ENCODE peak calls at places on chromosomes 2 and 18, in four cellular contexts. N is GM12878, Q is HepG2, S is K562. M is an unnamed sample.
A peak's percentile ranks its signal among the peaks of the same experiment; 100 is the strongest.

GRCh38 chr2:71066856-71067255 is 1.6 kb upstream of the NAGK start:
- DNase-seq in N (no peak), Q (no peak), S (no peak), M (no peak)

GRCh38 chr2:153872311-153873061 is 764 bp downstream of the GALNT13 start:
- DNase-seq in N (no peak), Q (no peak), S (no peak), M (peak; percentile 23)

GRCh38 chr18:28193177-28193778 is 16.3 kb upstream of the CDH2 start:
- DNase-seq in N (no peak), Q (peak; percentile 18), S (no peak), M (no peak)

GRCh38 chr2:62194558-62195420 is 1.1 kb upstream of the B3GNT2 start:
- DNase-seq in N (no peak), Q (peak; percentile 37), S (no peak), M (no peak)

GRCh38 chr2:200609027-200609614 is 23.3 kb downstream of the AOX1 start:
- DNase-seq in N (no peak), Q (no peak), S (no peak), M (no peak)

GRCh38 chr2:57720728-57721627 is 325.6 kb upstream of the VRK2 start:
- DNase-seq in N (peak; percentile 47), Q (peak; percentile 56), S (peak; percentile 54), M (peak; percentile 66)

GRCh38 chr18:48676756-48677368 is 138.0 kb downstream of the CTIF start:
- DNase-seq in N (no peak), Q (peak; percentile 32), S (peak; percentile 72), M (peak; percentile 62)

GRCh38 chr2:193966590-193966989 is 1690.4 kb upstream of the SLC39A10 start:
- DNase-seq in N (no peak), Q (no peak), S (no peak), M (no peak)

GRCh38 chr2:17306706-17307105 is 211.5 kb downstream of the RAD51AP2 start:
- DNase-seq in N (no peak), Q (no peak), S (no peak), M (no peak)

GRCh38 chr2:232026941-232027340 is 65.4 kb downstream of the DIS3L2 start:
- DNase-seq in N (peak; percentile 56), Q (no peak), S (no peak), M (no peak)

GRCh38 chr2:192467953-192468660 is 273.4 kb upstream of the TMEFF2 start:
- DNase-seq in N (no peak), Q (no peak), S (no peak), M (no peak)

GRCh38 chr2:28676153-28676835 is 75.3 kb upstream of the PPP1CB start:
- DNase-seq in N (no peak), Q (no peak), S (no peak), M (no peak)

GRCh38 chr2:219252084-219252483 is 959 bp upstream of the TUBA4B start:
- DNase-seq in N (no peak), Q (no peak), S (no peak), M (no peak)

GRCh38 chr2:164069542-164069941 is 333.7 kb upstream of the FIGN start:
- DNase-seq in N (no peak), Q (no peak), S (no peak), M (no peak)

GRCh38 chr18:80197490-80197889 is 49.8 kb downstream of the PARD6G start:
- DNase-seq in N (no peak), Q (no peak), S (no peak), M (no peak)

GRCh38 chr2:51581636-51582267 is 549.8 kb upstream of the NRXN1 start:
- DNase-seq in N (no peak), Q (no peak), S (no peak), M (no peak)

GRCh38 chr2:219675206-219675605 is 47.8 kb downstream of the SLC4A3 start:
- DNase-seq in N (no peak), Q (no peak), S (no peak), M (no peak)

GRCh38 chr2:239472220-239472775 is 71.5 kb upstream of the HDAC4 start:
- DNase-seq in N (no peak), Q (no peak), S (no peak), M (no peak)

GRCh38 chr2:113169002-113169530 is 4.7 kb upstream of the PSD4 start:
- DNase-seq in N (no peak), Q (no peak), S (no peak), M (no peak)

GRCh38 chr2:24855022-24855622 is 61.9 kb downstream of the CENPO start:
- DNase-seq in N (no peak), Q (no peak), S (no peak), M (no peak)

GRCh38 chr18:34159691-34160185 is 65.0 kb downstream of the NOL4 start:
- DNase-seq in N (no peak), Q (no peak), S (no peak), M (no peak)

GRCh38 chr18:74709451-74709850 is 111.8 kb downstream of the ZNF407 start:
- DNase-seq in N (no peak), Q (no peak), S (no peak), M (no peak)

GRCh38 chr2:233676046-233676445 is 4.3 kb downstream of the UGT1A9 start:
- DNase-seq in N (no peak), Q (no peak), S (no peak), M (no peak)

GRCh38 chr2:74812787-74813200 is 21.1 kb upstream of the HK2 start:
- DNase-seq in N (no peak), Q (peak; percentile 83), S (no peak), M (no peak)

GRCh38 chr2:162103443-162104009 is 29.5 kb upstream of the DPP4 start:
- DNase-seq in N (no peak), Q (no peak), S (no peak), M (no peak)

GRCh38 chr2:11698009-11698922 is 28.3 kb upstream of the NTSR2 start:
- DNase-seq in N (no peak), Q (peak; percentile 92), S (no peak), M (no peak)

GRCh38 chr18:475202-475624 is 25.3 kb downstream of the COLEC12 start:
- DNase-seq in N (no peak), Q (peak; percentile 49), S (no peak), M (no peak)
- TF ChIP-seq TARDBP in N (no peak), Q (no peak), S (no peak), M (no peak)

GRCh38 chr2:238286095-238286494 is 2.3 kb downstream of the PER2 start:
- DNase-seq in N (no peak), Q (no peak), S (no peak), M (no peak)
- TF ChIP-seq FOXK2 in N (no peak), Q (no peak), S (no peak), M (no peak)

DNA sequence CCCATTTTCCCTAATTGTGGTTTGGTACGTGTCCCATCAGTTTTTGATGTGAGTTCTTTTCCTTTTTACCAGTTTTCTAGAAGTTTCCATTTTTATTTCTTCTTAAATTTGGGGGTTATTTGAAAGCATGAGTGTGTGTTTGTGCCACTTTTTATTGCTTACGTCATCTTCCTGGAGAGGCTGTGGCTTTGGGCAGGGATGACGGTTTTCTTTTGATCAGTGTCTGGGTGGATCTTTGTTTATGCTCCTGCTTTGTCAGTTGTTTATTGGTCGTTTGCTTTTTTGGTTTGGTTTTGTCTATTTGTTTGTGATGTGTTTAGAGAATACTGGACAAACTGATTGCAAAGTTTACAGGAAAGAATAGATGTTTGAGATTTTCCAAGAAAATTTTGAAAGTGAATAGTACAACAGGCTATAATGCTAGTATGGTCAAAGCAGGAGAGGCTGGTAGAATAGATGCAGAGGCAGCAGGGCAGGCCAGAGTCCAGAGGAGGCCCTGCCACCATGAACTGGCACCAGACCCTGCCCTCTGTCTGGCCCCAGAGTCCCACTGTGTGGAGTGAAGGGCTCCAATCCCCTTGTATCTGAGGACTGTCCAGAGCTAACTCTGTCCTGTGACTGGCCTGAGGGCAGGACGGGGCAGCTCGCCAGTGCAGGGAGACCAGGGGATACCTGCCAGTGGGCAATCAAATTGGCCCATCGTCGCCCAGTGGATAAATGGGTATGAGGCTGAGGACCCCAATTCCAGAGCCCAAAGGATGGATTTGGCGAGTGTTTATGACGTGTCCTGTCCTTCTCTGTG is 23.4 kb upstream of the SNED1 start:
- DNase-seq in N (no peak), Q (no peak), S (no peak), M (no peak)
- TF ChIP-seq TARDBP in N (no peak), Q (no peak), S (no peak), M (no peak)

GRCh38 chr18:7084766-7085080 is 32.9 kb downstream of the LAMA1 start:
- DNase-seq in N (no peak), Q (no peak), S (no peak), M (no peak)
- TF ChIP-seq FOXK2 in N (no peak), Q (no peak), S (no peak), M (no peak)

GRCh38 chr2:156323754-156324153 is 8.8 kb downstream of the NR4A2 start:
- DNase-seq in N (no peak), Q (no peak), S (no peak), M (no peak)
- TF ChIP-seq TARDBP in N (no peak), Q (no peak), S (no peak), M (no peak)

GRCh38 chr2:48715042-48715899 is 40.3 kb downstream of the LHCGR start:
- DNase-seq in N (no peak), Q (no peak), S (no peak), M (no peak)
- TF ChIP-seq FOXK2 in N (no peak), Q (no peak), S (no peak), M (no peak)

DNA sequence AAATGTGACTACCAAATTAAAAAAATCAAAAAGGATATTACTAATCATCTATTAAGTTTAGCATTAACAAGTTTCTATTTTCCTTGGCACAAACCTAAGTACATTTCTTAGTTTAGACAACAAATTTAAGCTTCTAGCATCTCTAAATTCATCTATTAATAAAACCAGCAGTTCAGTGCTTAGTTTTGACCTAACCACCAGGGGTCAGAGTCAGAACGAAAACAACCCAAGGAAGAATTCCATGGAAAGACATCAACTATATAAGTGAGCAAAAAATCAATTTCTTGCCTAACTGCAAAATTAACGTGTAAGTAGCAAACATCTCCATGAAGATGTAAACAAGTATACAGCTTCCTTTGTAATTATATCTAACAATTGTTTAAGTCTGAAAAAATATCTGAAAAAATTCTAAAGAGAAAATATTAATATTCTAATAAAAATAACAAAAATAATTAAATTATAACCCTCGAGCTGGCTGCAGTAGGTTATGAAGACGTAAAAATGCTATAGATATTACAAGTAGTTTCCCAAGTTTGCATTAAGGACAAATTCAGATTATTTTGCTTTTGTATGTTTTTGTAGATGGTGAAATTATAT is 83.7 kb downstream of the CERKL start:
- DNase-seq in N (no peak), Q (peak; percentile 45), S (no peak), M (no peak)
- TF ChIP-seq TARDBP in N (no peak), Q (no peak), S (no peak), M (no peak)

GRCh38 chr2:158232476-158232875 is 130.8 kb downstream of the UPP2 start:
- DNase-seq in N (no peak), Q (peak; percentile 88), S (no peak), M (no peak)
- TF ChIP-seq FOXK2 in N (no peak), Q (no peak), S (no peak), M (no peak)

M was measured in HEK293T.